ENCODE peak calls at places on chromosomes 3 and 15, in eight cellular contexts. R is endothelial cell; V is COR-L47; P is activated naive CD4-positive, alpha-beta T cell; E is HT-29; I is ovary; O is GM20000; S is DMS153. H is an unnamed sample.

GRCh38 chr15:73038186-73038585 is 14.1 kb upstream of the NEO1 start:
- DNase-seq in V (no peak), S (no peak), O (no peak), R (no peak), P (no peak), I (no peak), E (no peak), H (no peak)

GRCh38 chr3:182245059-182245458 is 533.3 kb downstream of the SOX2 start:
- DNase-seq in V (no peak), S (no peak), I (no peak), P (no peak), R (no peak), O (no peak), E (no peak), H (no peak)

GRCh38 chr3:65604863-65605526 is 433.7 kb downstream of the MAGI1 start:
- DNase-seq in I (no peak), O (no peak), R (no peak), S (no peak), V (no peak), E (no peak), P (no peak), H (no peak)

GRCh38 chr15:93989611-93990010 is 241.8 kb upstream of the MCTP2 start:
- DNase-seq in I (no peak), R (no peak), E (no peak), V (no peak), P (no peak), O (no peak), S (no peak), H (no peak)

GRCh38 chr15:75091814-75092213 is 68.4 kb downstream of the PPCDC start:
- DNase-seq in I (no peak), P (no peak), V (no peak), R (no peak), S (no peak), O (no peak), E (no peak), H (no peak)

GRCh38 chr3:139198186-139198585 is 145.6 kb upstream of the MRPS22 start:
- DNase-seq in I (no peak), P (no peak), S (no peak), O (no peak), V (no peak), R (no peak), E (no peak), H (no peak)

GRCh38 chr15:78046796-78047341 is 30.6 kb downstream of the TBC1D2B start:
- DNase-seq in R (no peak), I (no peak), S (no peak), O (no peak), P (no peak), E (no peak), V (no peak), H (no peak)

GRCh38 chr15:59632714-59633113 is 21.1 kb downstream of the GCNT3 start:
- DNase-seq in E (peak), R (peak), O (no peak), V (no peak), I (no peak), S (no peak), P (no peak), H (peak)

GRCh38 chr3:127747066-127747465 is 74.3 kb downstream of the ABTB1 start:
- DNase-seq in I (no peak), R (no peak), S (no peak), O (no peak), V (no peak), P (no peak), E (no peak), H (no peak)

H was measured in NCI-H69.